ENCODE peak calls at places on chromosomes 4 and X, in nine cellular contexts. One of them, this sample, is unnamed.

GRCh38 chr4:69707807-69708206 is 52.6 kb downstream of the SULT1B1 start:
- DNase-seq in endodermal cell: no peak
- DNase-seq in psoas muscle: no peak
- DNase-seq in naive thymus-derived CD4-positive, alpha-beta T cell: no peak
- DNase-seq in caudate nucleus: no peak
- DNase-seq in colonic mucosa: no peak
- DNase-seq in breast epithelium: no peak
- DNase-seq in Karpas-422: no peak
- DNase-seq in spleen: no peak
- DNase-seq in this sample: no peak

GRCh38 chrX:127038065-127038464 is 218.5 kb downstream of the PRR32 start:
- DNase-seq in colonic mucosa: no peak
- DNase-seq in naive thymus-derived CD4-positive, alpha-beta T cell: no peak
- DNase-seq in breast epithelium: no peak
- DNase-seq in psoas muscle: no peak
- DNase-seq in caudate nucleus: no peak
- DNase-seq in spleen: no peak
- DNase-seq in endodermal cell: no peak
- DNase-seq in Karpas-422: peak; percentile 43
- DNase-seq in this sample: no peak

GRCh38 chr4:168796362-168797106 is 213.5 kb downstream of the CBR4 start:
- DNase-seq in naive thymus-derived CD4-positive, alpha-beta T cell: no peak
- DNase-seq in endodermal cell: no peak
- DNase-seq in colonic mucosa: no peak
- DNase-seq in spleen: no peak
- DNase-seq in breast epithelium: no peak
- DNase-seq in caudate nucleus: no peak
- DNase-seq in Karpas-422: no peak
- DNase-seq in psoas muscle: no peak
- DNase-seq in this sample: no peak

GRCh38 chrX:120301497-120301896 is 9.8 kb downstream of the TMEM255A start:
- DNase-seq in naive thymus-derived CD4-positive, alpha-beta T cell: no peak
- DNase-seq in Karpas-422: no peak
- DNase-seq in spleen: no peak
- DNase-seq in caudate nucleus: no peak
- DNase-seq in psoas muscle: no peak
- DNase-seq in breast epithelium: no peak
- DNase-seq in endodermal cell: no peak
- DNase-seq in colonic mucosa: no peak
- DNase-seq in this sample: no peak

GRCh38 chr4:148092316-148093014 is 349.7 kb downstream of the NR3C2 start:
- DNase-seq in endodermal cell: no peak
- DNase-seq in caudate nucleus: no peak
- DNase-seq in spleen: no peak
- DNase-seq in naive thymus-derived CD4-positive, alpha-beta T cell: no peak
- DNase-seq in breast epithelium: no peak
- DNase-seq in colonic mucosa: no peak
- DNase-seq in psoas muscle: no peak
- DNase-seq in Karpas-422: no peak
- DNase-seq in this sample: no peak

GRCh38 chr4:147755567-147756295 is 23.8 kb downstream of the ARHGAP10 start:
- DNase-seq in spleen: no peak
- DNase-seq in psoas muscle: no peak
- DNase-seq in Karpas-422: no peak
- DNase-seq in endodermal cell: no peak
- DNase-seq in naive thymus-derived CD4-positive, alpha-beta T cell: no peak
- DNase-seq in colonic mucosa: no peak
- DNase-seq in breast epithelium: no peak
- DNase-seq in caudate nucleus: no peak
- DNase-seq in this sample: no peak

GRCh38 chr4:6410078-6410477 is 62.3 kb downstream of the PPP2R2C start:
- DNase-seq in colonic mucosa: no peak
- DNase-seq in caudate nucleus: no peak
- DNase-seq in endodermal cell: no peak
- DNase-seq in Karpas-422: no peak
- DNase-seq in breast epithelium: no peak
- DNase-seq in naive thymus-derived CD4-positive, alpha-beta T cell: no peak
- DNase-seq in spleen: peak; percentile 54
- DNase-seq in psoas muscle: no peak
- DNase-seq in this sample: peak; percentile 9

GRCh38 chr4:5164221-5164912 is 113.1 kb downstream of the STK32B start:
- DNase-seq in colonic mucosa: no peak
- DNase-seq in psoas muscle: no peak
- DNase-seq in endodermal cell: no peak
- DNase-seq in breast epithelium: no peak
- DNase-seq in naive thymus-derived CD4-positive, alpha-beta T cell: no peak
- DNase-seq in caudate nucleus: no peak
- DNase-seq in Karpas-422: no peak
- DNase-seq in spleen: no peak
- DNase-seq in this sample: no peak

GRCh38 chr4:38161208-38162113 is 201.3 kb downstream of the PTTG2 start:
- DNase-seq in naive thymus-derived CD4-positive, alpha-beta T cell: no peak
- DNase-seq in colonic mucosa: no peak
- DNase-seq in breast epithelium: no peak
- DNase-seq in Karpas-422: no peak
- DNase-seq in psoas muscle: no peak
- DNase-seq in caudate nucleus: no peak
- DNase-seq in endodermal cell: no peak
- DNase-seq in spleen: no peak
- DNase-seq in this sample: no peak

GRCh38 chr4:145484240-145484846 is 2.7 kb downstream of the SMAD1 start:
- DNase-seq in breast epithelium: no peak
- DNase-seq in colonic mucosa: no peak
- DNase-seq in spleen: no peak
- DNase-seq in caudate nucleus: no peak
- DNase-seq in naive thymus-derived CD4-positive, alpha-beta T cell: no peak
- DNase-seq in endodermal cell: no peak
- DNase-seq in Karpas-422: no peak
- DNase-seq in psoas muscle: no peak
- DNase-seq in this sample: no peak

GRCh38 chr4:40305329-40306193 is 29.6 kb upstream of the CHRNA9 start:
- DNase-seq in colonic mucosa: no peak
- DNase-seq in Karpas-422: peak; percentile 98
- DNase-seq in psoas muscle: no peak
- DNase-seq in naive thymus-derived CD4-positive, alpha-beta T cell: no peak
- DNase-seq in spleen: no peak
- DNase-seq in endodermal cell: no peak
- DNase-seq in breast epithelium: no peak
- DNase-seq in caudate nucleus: no peak
- DNase-seq in this sample: peak; percentile 85

GRCh38 chrX:23503835-23504539 is 163.3 kb upstream of the PRDX4 start:
- DNase-seq in breast epithelium: peak; percentile 83
- DNase-seq in spleen: no peak
- DNase-seq in endodermal cell: peak; percentile 84
- DNase-seq in colonic mucosa: peak; percentile 76
- DNase-seq in Karpas-422: peak; percentile 36
- DNase-seq in naive thymus-derived CD4-positive, alpha-beta T cell: no peak
- DNase-seq in caudate nucleus: no peak
- DNase-seq in psoas muscle: peak; percentile 60
- DNase-seq in this sample: peak; percentile 78

GRCh38 chr4:76639292-76639691 is 204.3 kb downstream of the SHROOM3 start:
- DNase-seq in psoas muscle: no peak
- DNase-seq in colonic mucosa: no peak
- DNase-seq in Karpas-422: no peak
- DNase-seq in spleen: no peak
- DNase-seq in caudate nucleus: no peak
- DNase-seq in endodermal cell: no peak
- DNase-seq in naive thymus-derived CD4-positive, alpha-beta T cell: no peak
- DNase-seq in breast epithelium: no peak
- DNase-seq in this sample: no peak

GRCh38 chr4:81353861-81354260 is 117.8 kb downstream of the RASGEF1B start:
- DNase-seq in caudate nucleus: no peak
- DNase-seq in spleen: no peak
- DNase-seq in naive thymus-derived CD4-positive, alpha-beta T cell: no peak
- DNase-seq in endodermal cell: no peak
- DNase-seq in breast epithelium: no peak
- DNase-seq in psoas muscle: no peak
- DNase-seq in colonic mucosa: no peak
- DNase-seq in Karpas-422: no peak
- DNase-seq in this sample: no peak

GRCh38 chr4:122450847-122451246 is 5.7 kb downstream of the IL2 start:
- DNase-seq in spleen: no peak
- DNase-seq in caudate nucleus: no peak
- DNase-seq in psoas muscle: no peak
- DNase-seq in breast epithelium: no peak
- DNase-seq in endodermal cell: peak; percentile 86
- DNase-seq in naive thymus-derived CD4-positive, alpha-beta T cell: no peak
- DNase-seq in colonic mucosa: no peak
- DNase-seq in Karpas-422: peak; percentile 76
- DNase-seq in this sample: no peak

GRCh38 chr4:58587856-58588255 is 1477.7 kb upstream of the IGFBP7 start:
- DNase-seq in breast epithelium: no peak
- DNase-seq in Karpas-422: no peak
- DNase-seq in psoas muscle: no peak
- DNase-seq in spleen: no peak
- DNase-seq in endodermal cell: no peak
- DNase-seq in colonic mucosa: no peak
- DNase-seq in naive thymus-derived CD4-positive, alpha-beta T cell: no peak
- DNase-seq in caudate nucleus: no peak
- DNase-seq in this sample: no peak
- H3K27ac ChIP-seq in breast epithelium: no peak overlapping the region
- H3K27ac ChIP-seq in Karpas-422: no peak overlapping the region
- H3K27ac ChIP-seq in psoas muscle: no peak overlapping the region
- H3K27ac ChIP-seq in spleen: no peak overlapping the region
- H3K27ac ChIP-seq in endodermal cell: no peak overlapping the region
- H3K27ac ChIP-seq in colonic mucosa: no peak overlapping the region
- H3K27ac ChIP-seq in naive thymus-derived CD4-positive, alpha-beta T cell: no peak overlapping the region
- H3K27ac ChIP-seq in caudate nucleus: no peak overlapping the region
- H3K27ac ChIP-seq in this sample: no peak overlapping the region

DNA sequence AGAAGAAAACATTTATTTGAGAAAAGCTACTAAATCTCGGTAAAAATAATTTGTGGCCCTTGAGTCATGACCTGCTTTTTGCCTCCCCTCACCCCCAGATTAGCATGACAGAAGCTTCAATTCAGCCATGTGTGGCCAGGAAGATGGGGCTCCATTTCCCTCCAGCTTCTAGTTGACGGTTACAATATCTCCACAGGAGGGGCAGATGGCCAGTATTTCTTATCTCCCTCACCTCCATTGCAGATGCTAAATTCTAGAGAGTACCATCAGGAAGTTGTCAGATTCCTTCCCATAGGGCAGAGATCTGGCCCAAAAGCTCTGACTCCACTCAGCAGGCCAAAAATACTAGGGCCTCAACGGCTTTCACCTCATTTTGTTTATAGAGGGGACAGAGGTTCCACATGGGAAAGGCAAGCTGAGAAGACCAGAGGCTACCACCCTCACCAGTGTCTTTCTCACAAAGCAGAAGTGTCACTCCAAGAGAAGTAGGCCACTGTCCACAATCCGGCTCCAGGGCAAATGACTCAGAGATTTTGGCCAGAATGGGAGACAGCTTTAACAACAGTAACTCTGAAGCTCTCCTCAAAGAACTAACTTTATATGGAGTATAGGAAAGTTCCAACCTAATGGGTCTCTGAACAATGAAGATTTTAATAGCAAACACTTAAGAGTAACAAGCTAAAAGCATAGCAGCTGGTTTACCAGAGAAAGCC is 108.3 kb downstream of the TBC1D19 start:
- DNase-seq in naive thymus-derived CD4-positive, alpha-beta T cell: no peak
- DNase-seq in colonic mucosa: no peak
- DNase-seq in endodermal cell: peak; percentile 48
- DNase-seq in spleen: no peak
- DNase-seq in Karpas-422: no peak
- DNase-seq in psoas muscle: no peak
- DNase-seq in caudate nucleus: no peak
- DNase-seq in breast epithelium: no peak
- DNase-seq in this sample: no peak
- H3K27ac ChIP-seq in naive thymus-derived CD4-positive, alpha-beta T cell: no peak overlapping the region
- H3K27ac ChIP-seq in colonic mucosa: no peak overlapping the region
- H3K27ac ChIP-seq in endodermal cell: no peak overlapping the region
- H3K27ac ChIP-seq in spleen: no peak overlapping the region
- H3K27ac ChIP-seq in Karpas-422: no peak overlapping the region
- H3K27ac ChIP-seq in psoas muscle: no peak overlapping the region
- H3K27ac ChIP-seq in caudate nucleus: no peak overlapping the region
- H3K27ac ChIP-seq in breast epithelium: no peak overlapping the region
- H3K27ac ChIP-seq in this sample: no peak overlapping the region

GRCh38 chrX:153030801-153031200 is 25.5 kb upstream of the PNMA3 start:
- DNase-seq in caudate nucleus: no peak
- DNase-seq in colonic mucosa: no peak
- DNase-seq in naive thymus-derived CD4-positive, alpha-beta T cell: no peak
- DNase-seq in spleen: no peak
- DNase-seq in psoas muscle: no peak
- DNase-seq in breast epithelium: no peak
- DNase-seq in Karpas-422: no peak
- DNase-seq in endodermal cell: no peak
- DNase-seq in this sample: no peak

GRCh38 chrX:153029162-153029561 is 27.1 kb upstream of the PNMA3 start:
- DNase-seq in caudate nucleus: no peak
- DNase-seq in psoas muscle: no peak
- DNase-seq in colonic mucosa: no peak
- DNase-seq in endodermal cell: no peak
- DNase-seq in naive thymus-derived CD4-positive, alpha-beta T cell: no peak
- DNase-seq in Karpas-422: no peak
- DNase-seq in spleen: no peak
- DNase-seq in breast epithelium: no peak
- DNase-seq in this sample: no peak

GRCh38 chrX:153032397-153033118 is 23.7 kb upstream of the PNMA3 start:
- DNase-seq in naive thymus-derived CD4-positive, alpha-beta T cell: peak; percentile 57
- DNase-seq in endodermal cell: peak; percentile 91
- DNase-seq in colonic mucosa: peak; percentile 65
- DNase-seq in spleen: peak; percentile 92
- DNase-seq in psoas muscle: peak; percentile 75
- DNase-seq in Karpas-422: peak; percentile 82
- DNase-seq in caudate nucleus: peak; percentile 42
- DNase-seq in breast epithelium: peak; percentile 69
- DNase-seq in this sample: peak; percentile 87

GRCh38 chrX:153029875-153030274 is 26.4 kb upstream of the PNMA3 start:
- DNase-seq in spleen: peak; percentile 71
- DNase-seq in Karpas-422: no peak
- DNase-seq in colonic mucosa: no peak
- DNase-seq in naive thymus-derived CD4-positive, alpha-beta T cell: no peak
- DNase-seq in endodermal cell: no peak
- DNase-seq in psoas muscle: no peak
- DNase-seq in caudate nucleus: no peak
- DNase-seq in breast epithelium: no peak
- DNase-seq in this sample: no peak
- H3K27ac ChIP-seq in spleen: no peak overlapping the region
- H3K27ac ChIP-seq in Karpas-422: no peak overlapping the region
- H3K27ac ChIP-seq in colonic mucosa: no peak overlapping the region
- H3K27ac ChIP-seq in naive thymus-derived CD4-positive, alpha-beta T cell: no peak overlapping the region
- H3K27ac ChIP-seq in endodermal cell: no peak overlapping the region
- H3K27ac ChIP-seq in psoas muscle: no peak overlapping the region
- H3K27ac ChIP-seq in caudate nucleus: no peak overlapping the region
- H3K27ac ChIP-seq in breast epithelium: no peak overlapping the region
- H3K27ac ChIP-seq in this sample: no peak overlapping the region

GRCh38 chrX:130885996-130886395 is 17.0 kb downstream of the ENOX2 start:
- DNase-seq in colonic mucosa: no peak
- DNase-seq in naive thymus-derived CD4-positive, alpha-beta T cell: no peak
- DNase-seq in caudate nucleus: no peak
- DNase-seq in breast epithelium: no peak
- DNase-seq in psoas muscle: no peak
- DNase-seq in spleen: no peak
- DNase-seq in endodermal cell: no peak
- DNase-seq in Karpas-422: no peak
- DNase-seq in this sample: no peak
- H3K27ac ChIP-seq in colonic mucosa: no peak overlapping the region
- H3K27ac ChIP-seq in naive thymus-derived CD4-positive, alpha-beta T cell: no peak overlapping the region
- H3K27ac ChIP-seq in caudate nucleus: no peak overlapping the region
- H3K27ac ChIP-seq in breast epithelium: no peak overlapping the region
- H3K27ac ChIP-seq in psoas muscle: no peak overlapping the region
- H3K27ac ChIP-seq in spleen: no peak overlapping the region
- H3K27ac ChIP-seq in endodermal cell: no peak overlapping the region
- H3K27ac ChIP-seq in Karpas-422: no peak overlapping the region
- H3K27ac ChIP-seq in this sample: no peak overlapping the region